ENCODE peak calls at places on chromosomes 6 and 20, in four cellular contexts. One of them, this sample, is unnamed.

GRCh38 chr20:34553366-34553867 is 5.1 kb upstream of the MAP1LC3A start:
- DNase-seq in neuronal stem cell: no peak
- DNase-seq in H9: no peak
- DNase-seq in trophoblast cell: no peak
- DNase-seq in this sample: no peak

GRCh38 chr6:130994319-130995097 is 68.5 kb downstream of the EPB41L2 start:
- DNase-seq in neuronal stem cell: no peak
- DNase-seq in H9: no peak
- DNase-seq in trophoblast cell: no peak
- DNase-seq in this sample: no peak

GRCh38 chr20:53660947-53661381 is 67.3 kb upstream of the ZNF217 start:
- DNase-seq in neuronal stem cell: no peak
- DNase-seq in H9: no peak
- DNase-seq in trophoblast cell: no peak
- DNase-seq in this sample: no peak

GRCh38 chr6:139587469-139587868 is 213.0 kb upstream of the CITED2 start:
- DNase-seq in neuronal stem cell: no peak
- DNase-seq in H9: no peak
- DNase-seq in trophoblast cell: peak; percentile 87
- DNase-seq in this sample: peak; percentile 89

GRCh38 chr6:87397656-87398055 is 10.1 kb upstream of the CFAP206 start:
- DNase-seq in neuronal stem cell: no peak
- DNase-seq in H9: no peak
- DNase-seq in trophoblast cell: no peak
- DNase-seq in this sample: no peak

GRCh38 chr6:74598473-74599393 is 607.1 kb downstream of the COL12A1 start:
- DNase-seq in neuronal stem cell: no peak
- DNase-seq in H9: no peak
- DNase-seq in trophoblast cell: no peak
- DNase-seq in this sample: no peak

GRCh38 chr6:132210886-132211563 is 190.2 kb downstream of the MOXD1 start:
- DNase-seq in neuronal stem cell: no peak
- DNase-seq in H9: no peak
- DNase-seq in trophoblast cell: peak; percentile 11
- DNase-seq in this sample: no peak

GRCh38 chr20:6828794-6829423 is 61.4 kb downstream of the BMP2 start:
- DNase-seq in neuronal stem cell: peak; percentile 67
- DNase-seq in H9: peak; percentile 46
- DNase-seq in trophoblast cell: peak; percentile 71
- DNase-seq in this sample: peak; percentile 61

GRCh38 chr6:29967379-29968010 is 25.2 kb downstream of the HLA-A start:
- DNase-seq in neuronal stem cell: no peak
- DNase-seq in H9: no peak
- DNase-seq in trophoblast cell: no peak
- DNase-seq in this sample: peak; percentile 21

GRCh38 chr6:137738931-137739504 is 128.0 kb upstream of the TNFAIP3 start:
- DNase-seq in neuronal stem cell: no peak
- DNase-seq in H9: no peak
- DNase-seq in trophoblast cell: peak; percentile 29
- DNase-seq in this sample: no peak

GRCh38 chr6:142207265-142207877 is 60.3 kb downstream of the VTA1 start:
- DNase-seq in neuronal stem cell: peak; percentile 51
- DNase-seq in H9: peak; percentile 72
- DNase-seq in trophoblast cell: peak; percentile 85
- DNase-seq in this sample: peak; percentile 68

GRCh38 chr6:117456998-117457397 is 25.5 kb upstream of the DCBLD1 start:
- DNase-seq in neuronal stem cell: no peak
- DNase-seq in H9: no peak
- DNase-seq in trophoblast cell: no peak
- DNase-seq in this sample: no peak

GRCh38 chr6:81031429-81031828 is 721.1 kb downstream of the TENT5A start:
- DNase-seq in neuronal stem cell: no peak
- DNase-seq in H9: no peak
- DNase-seq in trophoblast cell: no peak
- DNase-seq in this sample: peak; percentile 6

GRCh38 chr6:34680802-34681515 is 15.6 kb downstream of the ILRUN start:
- DNase-seq in neuronal stem cell: no peak
- DNase-seq in H9: no peak
- DNase-seq in trophoblast cell: no peak
- DNase-seq in this sample: peak; percentile 63

GRCh38 chr6:43851204-43851855 is 81.3 kb downstream of the VEGFA start:
- DNase-seq in neuronal stem cell: no peak
- DNase-seq in H9: no peak
- DNase-seq in trophoblast cell: peak; percentile 58
- DNase-seq in this sample: peak; percentile 70

GRCh38 chr6:35534396-35535170 is 21.9 kb upstream of the TULP1 start:
- DNase-seq in neuronal stem cell: no peak
- DNase-seq in H9: no peak
- DNase-seq in trophoblast cell: peak; percentile 80
- DNase-seq in this sample: no peak

GRCh38 chr20:199996-200395 is 10.5 kb upstream of the DEFB128 start:
- DNase-seq in neuronal stem cell: no peak
- DNase-seq in H9: no peak
- DNase-seq in trophoblast cell: no peak
- DNase-seq in this sample: no peak

GRCh38 chr6:37920667-37921066 is 101.1 kb downstream of the ZFAND3 start:
- DNase-seq in neuronal stem cell: no peak
- DNase-seq in H9: no peak
- DNase-seq in trophoblast cell: no peak
- DNase-seq in this sample: no peak

GRCh38 chr6:113633638-113634037 is 223.5 kb upstream of the MARCKS start:
- DNase-seq in neuronal stem cell: no peak
- DNase-seq in H9: no peak
- DNase-seq in trophoblast cell: no peak
- DNase-seq in this sample: no peak

GRCh38 chr6:129500958-129501381 is 209.0 kb downstream of the ARHGAP18 start:
- DNase-seq in neuronal stem cell: no peak
- DNase-seq in H9: no peak
- DNase-seq in trophoblast cell: peak; percentile 15
- DNase-seq in this sample: peak; percentile 80

GRCh38 chr6:149012040-149012545 is 265.3 kb downstream of the UST start:
- DNase-seq in neuronal stem cell: no peak
- DNase-seq in H9: no peak
- DNase-seq in trophoblast cell: peak; percentile 92
- DNase-seq in this sample: peak; percentile 94

GRCh38 chr6:46186583-46186982 is 15.8 kb upstream of the ENPP5 start:
- DNase-seq in neuronal stem cell: no peak
- DNase-seq in H9: no peak
- DNase-seq in trophoblast cell: no peak
- DNase-seq in this sample: no peak

GRCh38 chr6:21738180-21739094 is 144.9 kb downstream of the SOX4 start:
- DNase-seq in neuronal stem cell: no peak
- DNase-seq in H9: no peak
- DNase-seq in trophoblast cell: peak; percentile 86
- DNase-seq in this sample: peak; percentile 45

GRCh38 chr6:97059473-97059872 is 134.9 kb downstream of the KLHL32 start:
- DNase-seq in neuronal stem cell: no peak
- DNase-seq in H9: no peak
- DNase-seq in trophoblast cell: peak; percentile 56
- DNase-seq in this sample: peak; percentile 50

GRCh38 chr6:117506180-117506835 is 23.8 kb downstream of the DCBLD1 start:
- DNase-seq in neuronal stem cell: no peak
- DNase-seq in H9: no peak
- DNase-seq in trophoblast cell: no peak
- DNase-seq in this sample: no peak

GRCh38 chr6:129901910-129902309 is 40.8 kb upstream of the TMEM244 start:
- DNase-seq in neuronal stem cell: no peak
- DNase-seq in H9: no peak
- DNase-seq in trophoblast cell: peak; percentile 72
- DNase-seq in this sample: no peak

GRCh38 chr20:44464514-44464913 is 11.2 kb upstream of the TTPAL start:
- DNase-seq in neuronal stem cell: no peak
- DNase-seq in H9: no peak
- DNase-seq in trophoblast cell: no peak
- DNase-seq in this sample: no peak

GRCh38 chr6:114364295-114364694 is 21.5 kb upstream of the HS3ST5 start:
- DNase-seq in neuronal stem cell: no peak
- DNase-seq in H9: peak; percentile 38
- DNase-seq in trophoblast cell: peak; percentile 65
- DNase-seq in this sample: peak; percentile 68

GRCh38 chr6:166127624-166128472 is 39.8 kb downstream of the TBXT start:
- DNase-seq in neuronal stem cell: no peak
- DNase-seq in H9: peak; percentile 57
- DNase-seq in trophoblast cell: no peak
- DNase-seq in this sample: no peak

GRCh38 chr6:99348823-99349619 is 453 bp downstream of the FAXC start:
- DNase-seq in neuronal stem cell: peak; percentile 47
- DNase-seq in H9: peak; percentile 43
- DNase-seq in trophoblast cell: peak; percentile 76
- DNase-seq in this sample: peak; percentile 7

GRCh38 chr20:62483613-62484468 is 8.0 kb upstream of the GATA5 start:
- DNase-seq in neuronal stem cell: no peak
- DNase-seq in H9: no peak
- DNase-seq in trophoblast cell: no peak
- DNase-seq in this sample: no peak
- H3K27ac ChIP-seq in neuronal stem cell: no peak overlapping the region
- H3K27ac ChIP-seq in H9: no peak overlapping the region
- H3K27ac ChIP-seq in trophoblast cell: no peak overlapping the region
- H3K27ac ChIP-seq in this sample: no peak overlapping the region

DNA sequence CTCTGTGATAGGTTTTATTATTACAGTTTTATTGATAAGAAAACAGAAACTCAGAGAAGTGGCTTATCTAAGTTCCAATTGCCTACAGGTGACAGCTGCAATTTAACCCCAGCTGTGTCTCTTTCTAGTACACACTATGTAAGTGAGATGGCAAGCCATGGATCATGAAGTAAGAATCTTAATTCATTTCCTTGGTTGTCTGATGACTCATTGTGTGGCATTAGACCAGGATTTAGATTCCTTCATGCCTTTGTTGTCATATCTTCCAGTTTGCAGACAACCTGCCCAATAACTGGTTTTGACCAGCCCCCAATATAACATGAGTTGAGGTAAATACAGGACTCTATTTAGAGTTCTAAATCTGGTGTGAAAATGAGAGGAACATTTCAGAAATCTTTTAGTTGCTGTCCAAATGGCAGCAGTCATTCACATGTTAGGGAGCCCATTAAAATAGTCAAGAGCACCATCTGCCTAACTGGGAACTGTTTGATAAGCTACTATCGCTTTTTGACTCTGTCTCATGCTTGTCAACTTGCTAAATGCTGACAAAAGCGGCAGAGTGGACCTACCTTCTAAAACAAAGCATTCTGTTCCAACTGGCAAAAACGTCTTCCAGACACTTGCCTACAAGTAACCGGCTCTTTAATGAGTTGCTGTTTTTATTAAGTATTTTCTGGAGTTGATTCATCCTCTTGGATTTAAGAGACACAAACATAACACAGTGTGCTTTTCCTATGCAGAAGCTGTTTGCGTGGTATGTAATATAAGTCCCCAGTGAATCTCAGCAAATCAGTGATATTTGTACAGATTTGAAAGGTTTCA is 170.5 kb upstream of the PHACTR1 start:
- DNase-seq in neuronal stem cell: no peak
- DNase-seq in H9: no peak
- DNase-seq in trophoblast cell: no peak
- DNase-seq in this sample: peak; percentile 49
- H2AFZ ChIP-seq in neuronal stem cell: no peak overlapping the region
- H2AFZ ChIP-seq in H9: no peak overlapping the region
- H2AFZ ChIP-seq in trophoblast cell: no peak overlapping the region
- H2AFZ ChIP-seq in this sample: no peak overlapping the region

DNA sequence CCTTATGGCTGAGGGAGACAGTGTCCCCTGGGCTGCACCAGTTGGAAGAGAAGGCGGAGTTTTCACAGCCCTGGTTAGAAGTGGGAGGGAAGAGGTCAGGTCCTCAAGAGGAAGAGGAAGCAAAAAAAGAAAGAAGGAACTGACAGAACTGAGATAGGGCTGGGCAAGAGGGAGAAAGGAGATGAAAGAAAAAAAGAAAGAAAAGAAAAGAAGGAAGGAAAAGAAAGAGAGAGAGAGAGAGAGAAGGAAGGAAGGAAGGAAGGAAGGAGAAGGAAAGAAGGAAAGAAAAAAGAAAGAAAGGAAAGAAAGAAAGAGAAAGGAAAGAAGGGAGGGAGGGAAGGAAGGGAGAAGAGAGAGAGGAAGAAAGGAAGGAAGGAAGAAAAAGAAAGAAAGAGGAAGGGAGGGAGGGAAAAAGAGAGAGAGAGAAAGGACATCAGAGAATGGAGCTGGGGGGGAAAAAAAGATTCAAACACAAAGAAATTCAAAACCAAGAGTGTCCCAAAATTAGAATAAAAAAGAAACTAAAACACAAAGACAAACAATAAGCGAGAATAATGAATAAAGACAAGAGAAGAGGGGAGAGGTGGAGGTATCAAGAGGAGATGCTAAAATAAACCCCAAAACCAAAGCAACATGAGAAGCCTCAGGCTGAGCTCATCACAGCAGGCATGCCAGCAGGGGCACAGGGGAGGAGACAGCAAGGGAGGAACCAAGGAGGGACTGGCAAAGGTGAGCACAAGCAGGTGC is 5.4 kb upstream of the FUCA2 start:
- DNase-seq in neuronal stem cell: no peak
- DNase-seq in H9: no peak
- DNase-seq in trophoblast cell: no peak
- DNase-seq in this sample: no peak
- H2BK12ac ChIP-seq in neuronal stem cell: no peak overlapping the region
- H2BK12ac ChIP-seq in H9: no peak overlapping the region
- H2BK12ac ChIP-seq in trophoblast cell: no peak overlapping the region
- H2BK12ac ChIP-seq in this sample: no peak overlapping the region

GRCh38 chr20:41355598-41356203 is 10.9 kb downstream of the EMILIN3 start:
- DNase-seq in neuronal stem cell: no peak
- DNase-seq in H9: no peak
- DNase-seq in trophoblast cell: no peak
- DNase-seq in this sample: no peak

GRCh38 chr20:41358230-41358629 is 8.4 kb downstream of the EMILIN3 start:
- DNase-seq in neuronal stem cell: no peak
- DNase-seq in H9: peak; percentile 22
- DNase-seq in trophoblast cell: no peak
- DNase-seq in this sample: no peak

GRCh38 chr20:41358717-41359116 is 7.9 kb downstream of the EMILIN3 start:
- DNase-seq in neuronal stem cell: no peak
- DNase-seq in H9: peak; percentile 24
- DNase-seq in trophoblast cell: no peak
- DNase-seq in this sample: no peak

GRCh38 chr20:41356951-41357350 is 9.7 kb downstream of the EMILIN3 start:
- DNase-seq in neuronal stem cell: no peak
- DNase-seq in H9: no peak
- DNase-seq in trophoblast cell: no peak
- DNase-seq in this sample: no peak

DNA sequence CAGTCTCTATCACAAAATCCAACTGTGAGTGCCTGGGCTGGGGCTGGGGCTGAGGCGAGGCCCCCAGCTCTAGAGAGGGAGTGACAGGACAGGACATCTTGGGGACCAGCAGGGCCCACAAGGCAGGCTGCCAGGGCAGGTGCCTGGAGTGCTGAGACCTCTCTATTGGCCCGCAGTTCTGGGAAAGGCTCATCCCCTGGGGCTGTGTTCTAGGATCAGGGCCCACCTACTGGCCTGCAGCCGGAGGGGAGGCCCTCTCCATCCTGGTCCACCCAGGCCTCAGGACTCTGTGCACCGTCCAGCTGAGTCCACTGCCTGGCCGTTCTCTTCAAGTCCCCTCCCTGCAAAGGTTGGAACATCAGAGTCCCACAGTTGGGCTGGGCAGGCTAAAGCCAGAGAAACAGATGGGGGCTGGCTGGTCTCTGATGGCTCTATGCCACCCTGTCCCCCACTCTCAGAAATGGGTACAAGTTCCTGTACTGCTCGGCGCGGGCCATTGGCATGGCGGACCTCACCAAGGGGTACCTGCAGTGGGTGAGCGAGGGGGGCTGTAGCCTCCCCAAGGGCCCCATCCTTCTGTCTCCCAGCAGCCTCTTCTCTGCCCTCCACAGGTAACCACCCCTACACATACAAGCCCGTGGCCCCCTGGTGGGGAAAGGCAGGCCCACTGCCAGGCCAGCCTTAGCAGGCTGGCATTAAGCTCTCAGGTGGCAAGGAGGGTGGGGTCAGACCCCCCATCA is 9.0 kb downstream of the EMILIN3 start:
- DNase-seq in neuronal stem cell: no peak
- DNase-seq in H9: no peak
- DNase-seq in trophoblast cell: no peak
- DNase-seq in this sample: no peak
- H3K27ac ChIP-seq in neuronal stem cell: no peak overlapping the region
- H3K27ac ChIP-seq in H9: no peak overlapping the region
- H3K27ac ChIP-seq in trophoblast cell: no peak overlapping the region
- H3K27ac ChIP-seq in this sample: no peak overlapping the region